ENCODE peak calls at places on chromosomes 4 and X, in five cellular contexts. F, J, S, E and G are unnamed samples.

GRCh38 chr4:157045507-157046127 is 30.3 kb upstream of the GLRB start:
- DNase-seq in E (no peak), F (no peak), S (peak; percentile 66), J (peak; percentile 56), G (peak; percentile 9)

GRCh38 chr4:108037884-108038283 is 48.2 kb downstream of the HADH start:
- DNase-seq in J (no peak), F (no peak), E (no peak), S (no peak), G (no peak)

GRCh38 chrX:147699061-147699460 is 212.7 kb upstream of the FMR1 start:
- DNase-seq in F (no peak), S (no peak), J (no peak), E (no peak), G (no peak)

GRCh38 chrX:53435997-53436396 is 1.8 kb upstream of the HSD17B10 start:
- DNase-seq in S (peak; percentile 56), F (peak; percentile 46), E (peak; percentile 64), J (peak; percentile 68), G (peak; percentile 87)

GRCh38 chrX:7266261-7266660 is 118.3 kb upstream of the PUDP start:
- DNase-seq in J (no peak), E (no peak), S (no peak), F (no peak), G (no peak)

GRCh38 chrX:131288738-131289511 is at the start of gene IGSF1:
- DNase-seq in E (peak; percentile 43), S (no peak), J (no peak), F (peak; percentile 43), G (no peak)

GRCh38 chr4:159946983-159947645 is 844.2 kb downstream of the RAPGEF2 start:
- DNase-seq in F (no peak), E (no peak), S (peak; percentile 62), J (peak; percentile 56), G (peak; percentile 0)

GRCh38 chr4:101200561-101200960 is 146.8 kb downstream of the PPP3CA start:
- DNase-seq in E (no peak), F (no peak), S (peak; percentile 91), J (no peak), G (no peak)

GRCh38 chr4:88284378-88285234 is at the start of gene PPM1K:
- DNase-seq in F (peak; percentile 100), E (peak; percentile 100), J (peak; percentile 96), S (peak; percentile 99), G (peak; percentile 97)

GRCh38 chr4:184740965-184741364 is 7.1 kb upstream of the CENPU start:
- DNase-seq in E (no peak), S (no peak), F (no peak), J (no peak), G (no peak)

GRCh38 chrX:154812341-154813101 is 7.2 kb upstream of the MPP1 start:
- DNase-seq in F (no peak), E (no peak), S (no peak), J (no peak), G (no peak)

GRCh38 chrX:101079736-101080135 is 1.1 kb downstream of the TMEM35A start:
- DNase-seq in S (no peak), E (no peak), F (no peak), J (no peak), G (no peak)

GRCh38 chr4:167233523-167234387 is 539 bp downstream of the SPOCK3 start:
- DNase-seq in F (no peak), S (peak; percentile 10), E (no peak), J (peak; percentile 37), G (peak; percentile 36)

GRCh38 chr4:74948279-74948678 is 15.4 kb downstream of the PARM1 start:
- DNase-seq in E (no peak), J (no peak), S (no peak), F (no peak), G (no peak)

GRCh38 chrX:44946771-44947170 is 73.8 kb downstream of the KDM6A start:
- DNase-seq in J (no peak), S (peak; percentile 20), F (no peak), E (no peak), G (no peak)